ENCODE peak calls at places on chromosomes 2 and 18, in six cellular contexts. Y is fibroblast of lung, L is astrocyte, V is K562, G is neural progenitor cell, N is Peyer's patch. U is an unnamed sample. For H3K4me1, the result is how much of the 10 kb centered on the place peaks cover.

GRCh38 chr2:112814278-112814677 is 22.3 kb downstream of the IL1B start:
- DNase-seq in Y (peak), L (no peak), V (no peak), G (peak), N (no peak), U (peak)

GRCh38 chr18:68623342-68623741 is 91.6 kb downstream of the TMX3 start:
- DNase-seq in Y (peak), L (peak), V (peak), G (peak), N (no peak), U (peak)

GRCh38 chr2:235343156-235343774 is 150.6 kb upstream of the AGAP1 start:
- DNase-seq in Y (peak), L (peak), V (no peak), G (no peak), N (no peak), U (no peak)

GRCh38 chr2:15730545-15731212 is 139.0 kb downstream of the DDX1 start:
- DNase-seq in Y (peak), L (peak), V (peak), G (no peak), N (peak), U (peak)

GRCh38 chr2:41194235-41194634 is 742.3 kb upstream of the SLC8A1 start:
- DNase-seq in Y (peak), L (peak), V (no peak), G (no peak), N (no peak), U (no peak)

GRCh38 chr18:41311571-41312240 is 643.3 kb upstream of the PIK3C3 start:
- DNase-seq in Y (no peak), L (no peak), V (no peak), G (no peak), N (no peak), U (peak)

GRCh38 chr2:205408690-205409089 is 273.6 kb upstream of the NRP2 start:
- DNase-seq in Y (peak), L (peak), V (no peak), G (no peak), N (no peak), U (no peak)

GRCh38 chr2:15864176-15864769 is 76.1 kb upstream of the MYCN start:
- DNase-seq in Y (no peak), L (no peak), V (no peak), G (no peak), N (no peak), U (no peak)

GRCh38 chr18:48000701-48001100 is 70.2 kb upstream of the SMAD2 start:
- DNase-seq in Y (no peak), L (no peak), V (no peak), G (no peak), N (no peak), U (no peak)

DNA sequence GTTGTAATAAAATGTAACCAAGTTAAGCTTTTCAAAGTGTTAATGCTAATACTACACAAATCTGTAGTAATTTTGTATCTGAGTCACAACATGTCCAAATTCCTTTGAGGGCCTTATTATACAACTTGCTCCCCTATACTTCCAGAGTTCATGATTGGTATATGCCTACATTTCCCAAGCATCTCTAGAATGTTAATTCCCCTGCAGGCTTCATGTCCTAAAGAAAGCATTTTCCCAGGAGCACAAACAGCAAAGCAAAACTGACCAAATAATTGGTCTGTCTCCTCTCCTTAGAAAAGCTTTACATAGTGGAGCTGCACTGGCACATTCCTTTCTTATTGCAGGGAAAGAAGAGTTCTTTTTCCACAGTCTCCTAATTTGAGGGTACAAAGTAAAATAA is 3.7 kb downstream of the ALS2 start:
- DNase-seq in Y (no peak), L (no peak), V (no peak), G (peak), N (no peak), U (no peak)
- H3K4me1 ChIP-seq in Y (under half), L (under half), V (under half), G (under half), N (under half), U (under half)

GRCh38 chr18:4672152-4672551 is 217.0 kb upstream of the DLGAP1 start:
- DNase-seq in Y (no peak), L (no peak), V (no peak), G (no peak), N (no peak), U (no peak)
- TF ChIP-seq CTCF in Y (no peak), L (no peak), V (no peak), G (no peak), N (no peak), U (no peak)

GRCh38 chr2:237858294-237859081 is 935 bp upstream of the RAMP1 start:
- DNase-seq in Y (peak), L (peak), V (peak), G (peak), N (peak), U (peak)
- H3K4me3 ChIP-seq in Y (no peak), L (no peak), V (no peak), G (no peak), N (no peak), U (no peak)

DNA sequence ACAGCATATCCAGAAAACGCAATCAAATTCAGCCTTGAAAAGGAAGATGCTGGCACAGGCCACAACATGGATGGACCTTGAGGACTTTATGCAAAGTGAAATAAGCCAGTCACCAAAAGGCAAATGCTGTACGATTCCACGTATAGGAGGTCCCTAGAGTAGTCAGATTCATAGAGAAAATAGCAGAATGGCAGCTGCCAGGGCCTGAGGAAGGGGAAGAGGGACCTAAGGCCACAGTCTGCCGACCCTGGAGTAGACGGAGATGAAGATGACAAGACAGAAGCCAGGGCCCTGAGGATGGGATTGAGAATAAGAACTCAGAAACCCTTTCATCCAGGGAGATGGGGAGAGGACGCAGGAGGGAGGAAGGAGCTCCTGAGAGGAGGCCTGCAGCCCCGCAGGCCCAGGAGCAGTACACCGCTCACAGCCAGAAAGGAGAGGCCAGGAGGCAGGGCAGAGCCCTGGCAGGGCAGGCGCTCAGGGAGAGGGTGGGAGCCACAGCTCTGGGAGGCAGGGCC is 8.1 kb upstream of the MTERF4 start:
- DNase-seq in Y (no peak), L (no peak), V (no peak), G (no peak), N (no peak), U (no peak)
- H3K4me1 ChIP-seq in Y (under half), L (under half), V (under half), G (under half), N (under half), U (under half)

GRCh38 chr2:176118606-176119370 is 2.2 kb downstream of the HOXD10 start:
- DNase-seq in Y (no peak), L (no peak), V (peak), G (peak), N (peak), U (peak)
- TF ChIP-seq CTCF in Y (peak), L (peak), V (peak), G (peak), N (no peak), U (peak)

DNA sequence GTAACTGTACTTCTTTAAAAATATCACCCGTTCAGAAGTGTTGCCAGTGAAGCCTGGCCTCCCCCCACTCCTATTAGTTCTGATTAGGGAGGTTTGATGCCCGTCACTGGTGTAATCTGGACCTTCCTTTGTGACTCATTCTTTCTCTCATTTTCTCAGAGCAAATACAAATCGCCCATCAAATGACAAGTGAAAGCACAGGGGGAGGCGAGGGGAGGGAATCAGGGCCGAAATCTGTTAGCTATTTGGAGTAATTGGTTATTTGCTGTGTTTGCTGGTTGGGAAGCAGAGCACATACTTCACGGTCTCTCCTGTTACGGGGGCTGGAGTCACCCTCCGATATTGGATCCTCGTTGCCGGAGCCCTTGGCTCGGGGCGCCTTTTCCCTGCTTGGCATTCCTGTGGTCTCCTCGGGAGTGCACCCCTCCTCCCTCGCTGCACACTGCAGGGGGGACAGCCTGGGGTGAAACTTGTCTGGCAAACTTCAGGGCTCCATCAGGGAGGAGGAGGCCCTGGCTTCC is 178.1 kb downstream of the DYSF start:
- DNase-seq in Y (peak), L (peak), V (no peak), G (no peak), N (no peak), U (peak)
- H3K4me3 ChIP-seq in Y (no peak), L (peak), V (no peak), G (no peak), N (no peak), U (no peak)

DNA sequence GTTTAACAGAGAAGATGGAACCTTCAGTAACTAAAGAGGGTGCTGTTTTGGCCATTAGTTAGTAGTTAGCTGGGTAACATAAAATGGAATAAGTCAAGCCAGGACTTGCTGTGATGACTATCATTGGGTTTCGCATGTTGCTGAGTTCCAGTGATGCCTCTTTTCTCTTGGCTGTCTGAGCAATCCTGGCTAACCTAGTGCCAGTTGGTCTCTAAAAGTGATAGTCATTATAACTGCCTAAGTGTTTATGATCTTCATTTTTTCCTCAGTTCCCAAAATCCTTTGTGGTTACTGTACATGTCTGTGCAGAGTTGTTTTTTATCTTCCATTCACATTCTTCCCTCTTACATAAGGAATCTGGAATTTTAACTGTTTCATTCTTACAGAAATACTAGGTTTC is 33.4 kb downstream of the WDR43 start:
- DNase-seq in Y (peak), L (peak), V (no peak), G (no peak), N (no peak), U (no peak)
- H3K4me1 ChIP-seq in Y (under half), L (under half), V (under half), G (under half), N (under half), U (under half)

GRCh38 chr18:6031442-6031841 is 136.1 kb upstream of the TMEM200C start:
- DNase-seq in Y (no peak), L (no peak), V (no peak), G (no peak), N (no peak), U (peak)
- TF ChIP-seq CTCF in Y (no peak), L (no peak), V (no peak), G (no peak), N (no peak), U (no peak)

GRCh38 chr18:59402432-59403090 is 43.5 kb upstream of the LMAN1 start:
- DNase-seq in Y (peak), L (peak), V (peak), G (peak), N (peak), U (peak)
- H3K4me3 ChIP-seq in Y (no peak), L (no peak), V (no peak), G (no peak), N (no peak), U (no peak)